ENCODE peak calls at places on chromosomes 4 and X, in seven cellular contexts. L is fibroblast of lung, V is H9, K is mesendoderm, I is GM12878, H is H1, P is Karpas-422. G is an unnamed sample. For H3K4me1, the result is how much of the 10 kb centered on the place peaks cover.

GRCh38 chrX:153727108-153727931 is 2.7 kb downstream of the ABCD1 start:
- DNase-seq in L (peak), V (no peak), K (peak), I (no peak), H (no peak), P (no peak), G (peak)

GRCh38 chr4:121943941-121944340 is 7.9 kb downstream of the TRPC3 start:
- DNase-seq in L (no peak), V (peak), K (peak), I (no peak), H (no peak), P (peak), G (peak)

GRCh38 chr4:169854090-169854489 is 96.3 kb upstream of the HPF1 start:
- DNase-seq in L (no peak), V (no peak), K (no peak), I (no peak), H (no peak), P (no peak), G (no peak)

GRCh38 chr4:87270144-87270543 is 49.7 kb upstream of the KLHL8 start:
- DNase-seq in L (peak), V (peak), K (peak), I (no peak), H (peak), P (peak), G (peak)

GRCh38 chr4:1661695-1662094 is 22.4 kb downstream of the FAM53A start:
- DNase-seq in L (no peak), V (no peak), K (no peak), I (no peak), H (no peak), P (no peak), G (no peak)

GRCh38 chr4:123506311-123506685 is 109.7 kb downstream of the SPRY1 start:
- DNase-seq in L (no peak), V (peak), K (peak), I (no peak), H (no peak), P (no peak), G (peak)

GRCh38 chr4:139786494-139787354 is 121.1 kb downstream of the MGST2 start:
- DNase-seq in L (no peak), V (no peak), K (no peak), I (no peak), H (no peak), P (no peak), G (no peak)

GRCh38 chr4:122777846-122778501 is 45.5 kb downstream of the BBS12 start:
- DNase-seq in L (peak), V (no peak), K (no peak), I (no peak), H (no peak), P (no peak), G (no peak)

GRCh38 chrX:26574208-26574607 is 358.2 kb downstream of the MAGEB5 start:
- DNase-seq in L (peak), V (no peak), K (no peak), I (no peak), H (no peak), P (no peak), G (no peak)

GRCh38 chr4:73704314-73705055 is 35.9 kb upstream of the CXCL8 start:
- DNase-seq in L (peak), V (no peak), K (peak), I (no peak), H (no peak), P (no peak), G (no peak)

GRCh38 chr4:84940960-84941359 is 25.5 kb downstream of the WDFY3 start:
- DNase-seq in L (no peak), V (no peak), K (no peak), I (no peak), H (no peak), P (no peak), G (no peak)
- H3K9ac ChIP-seq in L (no peak), V (no peak), K (no peak), I (no peak), H (no peak), P (no peak), G (no peak)

GRCh38 chr4:113586072-113586471 is 175.5 kb downstream of the CAMK2D start:
- DNase-seq in L (peak), V (no peak), K (no peak), I (no peak), H (no peak), P (no peak), G (no peak)

GRCh38 chr4:113584407-113585150 is 177.0 kb downstream of the CAMK2D start:
- DNase-seq in L (peak), V (peak), K (peak), I (no peak), H (no peak), P (peak), G (peak)

GRCh38 chr4:113579360-113579759 is 182.2 kb downstream of the CAMK2D start:
- DNase-seq in L (no peak), V (no peak), K (no peak), I (no peak), H (no peak), P (no peak), G (no peak)

GRCh38 chr4:113587156-113587555 is 174.4 kb downstream of the CAMK2D start:
- DNase-seq in L (no peak), V (no peak), K (no peak), I (no peak), H (no peak), P (no peak), G (no peak)

DNA sequence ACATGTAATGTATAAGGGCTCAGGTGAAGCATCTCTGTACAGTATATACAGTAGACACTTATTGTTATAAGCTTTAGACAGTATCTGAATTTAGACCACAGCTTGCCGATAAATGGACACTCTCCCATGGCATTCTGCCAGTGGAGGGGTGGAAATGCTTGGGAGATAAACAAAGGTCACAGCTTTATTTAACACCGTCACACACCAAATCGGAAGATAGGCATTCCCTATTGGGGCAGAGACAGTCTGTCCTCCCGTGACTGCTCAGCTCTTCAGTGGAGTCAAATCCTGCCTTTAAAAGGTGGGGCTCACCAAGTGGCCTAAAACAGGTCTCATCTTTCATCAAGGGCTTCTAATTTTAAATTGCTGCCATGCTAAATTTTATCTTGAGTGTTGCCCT is 178.8 kb downstream of the CAMK2D start:
- DNase-seq in L (no peak), V (no peak), K (no peak), I (no peak), H (no peak), P (no peak), G (no peak)
- H3K27ac ChIP-seq in L (no peak), V (no peak), K (no peak), I (no peak), H (no peak), P (peak), G (no peak)

GRCh38 chr4:137543650-137544049 is 11.4 kb upstream of the PCDH18 start:
- DNase-seq in L (no peak), V (no peak), K (no peak), I (no peak), H (no peak), P (no peak), G (no peak)
- H3K4me1 ChIP-seq in L (under half), V (under half), K (under half), I (under half), H (under half), P (under half), G (under half)

GRCh38 chrX:78769356-78769755 is 21.8 kb downstream of the LPAR4 start:
- DNase-seq in L (no peak), V (no peak), K (no peak), I (no peak), H (no peak), P (no peak), G (no peak)

DNA sequence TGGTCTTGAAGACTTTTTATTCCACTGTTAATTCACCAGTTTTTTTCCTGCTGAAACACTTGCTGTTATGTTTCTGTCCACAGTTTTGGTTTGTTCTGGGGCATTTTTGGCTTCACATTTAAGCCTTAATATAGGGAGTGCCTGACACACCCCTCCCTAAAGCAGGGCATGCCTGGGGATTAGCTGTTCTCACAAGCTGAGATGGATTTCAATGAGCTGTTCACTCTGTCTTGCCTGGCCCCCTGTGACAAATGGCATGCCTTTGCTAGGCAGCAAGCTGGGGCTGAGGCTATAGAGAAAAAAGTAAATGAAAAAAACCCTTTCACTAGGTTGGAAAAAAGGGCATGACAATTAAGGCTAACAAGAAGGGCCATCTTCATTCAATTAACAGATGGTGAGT is 22.4 kb downstream of the LPAR4 start:
- DNase-seq in L (no peak), V (no peak), K (no peak), I (no peak), H (no peak), P (no peak), G (no peak)
- H3K9ac ChIP-seq in L (no peak), V (no peak), K (no peak), I (no peak), H (no peak), P (no peak), G (no peak)

DNA sequence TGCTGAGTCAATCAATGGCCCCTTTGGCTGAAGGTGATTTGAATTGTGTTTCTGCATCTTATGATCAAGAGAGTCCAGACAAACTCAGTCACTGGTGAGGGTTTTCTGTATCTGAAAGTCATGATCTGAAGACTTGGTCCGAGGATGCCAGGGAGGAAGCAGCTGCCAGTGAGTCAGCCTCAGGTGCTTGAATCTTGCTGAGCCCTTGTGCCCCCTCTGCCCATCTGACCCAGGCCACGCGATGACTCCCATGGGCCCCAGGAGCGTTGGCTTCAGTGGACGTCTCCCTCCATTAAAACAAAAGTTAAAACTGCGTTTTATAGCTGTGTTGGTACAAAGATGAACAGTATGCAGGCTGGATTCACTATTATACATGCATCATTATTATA is 62.0 kb downstream of the HTRA3 start:
- DNase-seq in L (no peak), V (no peak), K (no peak), I (no peak), H (no peak), P (no peak), G (no peak)
- H3K27ac ChIP-seq in L (no peak), V (no peak), K (no peak), I (no peak), H (no peak), P (no peak), G (no peak)

DNA sequence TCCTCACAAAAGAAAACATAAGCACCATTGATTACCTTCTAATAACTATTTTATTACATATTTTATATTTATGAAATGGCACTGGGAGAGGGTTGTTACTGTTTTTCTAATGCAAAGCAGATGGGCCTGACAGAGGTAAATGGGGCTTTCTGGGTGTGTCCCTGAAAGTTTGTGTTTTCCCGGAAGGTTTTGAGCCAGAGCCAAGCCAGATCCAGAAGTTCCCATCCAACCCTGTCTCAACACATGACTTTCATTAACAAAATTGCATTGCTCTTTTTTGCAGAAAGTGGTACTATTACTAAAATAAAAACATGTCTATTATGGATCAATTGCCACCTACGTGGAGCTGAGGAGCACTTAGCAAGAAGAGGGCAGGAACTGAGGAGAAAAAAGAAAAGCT is 181.3 kb downstream of the RAB28 start:
- DNase-seq in L (peak), V (no peak), K (no peak), I (no peak), H (no peak), P (no peak), G (no peak)
- H3K4me1 ChIP-seq in L (under half), V (under half), K (under half), I (under half), H (under half), P (under half), G (under half)

GRCh38 chr4:174010547-174010946 is 272.9 kb downstream of the FBXO8 start:
- DNase-seq in L (no peak), V (no peak), K (no peak), I (no peak), H (no peak), P (no peak), G (no peak)
- H3K9ac ChIP-seq in L (no peak), V (no peak), K (no peak), I (no peak), H (no peak), P (no peak), G (no peak)

DNA sequence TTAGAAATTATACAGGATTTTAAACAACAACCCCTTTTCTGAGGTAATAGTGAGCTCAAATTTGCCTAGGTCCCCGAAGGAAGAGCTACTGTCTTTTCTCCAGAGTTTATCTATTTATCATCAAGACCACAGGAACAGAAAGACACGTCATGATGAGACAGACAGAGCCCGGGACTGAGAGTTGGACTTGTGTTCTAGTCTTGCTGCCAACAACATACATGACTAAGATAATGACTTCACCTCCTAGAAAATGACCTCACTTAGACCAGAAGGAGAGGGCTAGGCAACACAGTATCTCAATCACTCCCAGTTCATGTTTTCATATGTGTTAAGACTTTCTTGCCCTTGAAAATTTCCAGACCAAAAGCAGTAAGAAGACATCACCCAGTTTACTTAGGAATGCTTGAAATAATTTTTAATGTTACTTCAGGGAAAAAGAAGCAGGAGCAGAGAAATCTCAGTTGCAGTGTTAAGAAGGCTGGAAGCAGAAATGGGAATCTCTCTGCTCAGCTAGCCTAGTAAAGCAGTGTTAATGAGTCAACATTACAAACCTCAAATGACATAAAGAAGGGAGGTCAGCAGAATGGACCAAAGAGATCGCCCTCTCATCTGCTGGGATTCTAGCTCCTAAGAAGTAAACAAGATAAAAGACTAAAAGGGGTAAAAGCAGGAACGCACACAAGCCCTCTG is 24.9 kb downstream of the PDGFC start:
- DNase-seq in L (peak), V (no peak), K (peak), I (no peak), H (no peak), P (no peak), G (no peak)
- H3K27ac ChIP-seq in L (peak), V (no peak), K (no peak), I (no peak), H (no peak), P (no peak), G (no peak)

G was measured in endodermal cell.